ENCODE peak calls at places on chromosomes 1 and 21, in six cellular contexts. One of them, this sample, is unnamed.

GRCh38 chr1:245348626-245349025 is 193.8 kb downstream of the KIF26B start:
- DNase-seq in heart right ventricle: no peak
- DNase-seq in A549: no peak
- DNase-seq in glutamatergic neuron: no peak
- DNase-seq in HCT116: no peak
- DNase-seq in type B pancreatic cell: no peak
- DNase-seq in this sample: no peak

GRCh38 chr1:145926706-145927072 is 595 bp downstream of the RBM8A start:
- DNase-seq in heart right ventricle: no peak
- DNase-seq in glutamatergic neuron: no peak
- DNase-seq in A549: no peak
- DNase-seq in HCT116: no peak
- DNase-seq in type B pancreatic cell: no peak
- DNase-seq in this sample: no peak

GRCh38 chr1:220788146-220788545 is 1.4 kb downstream of the MTARC1 start:
- DNase-seq in type B pancreatic cell: no peak
- DNase-seq in HCT116: no peak
- DNase-seq in A549: no peak
- DNase-seq in heart right ventricle: no peak
- DNase-seq in glutamatergic neuron: no peak
- DNase-seq in this sample: no peak

GRCh38 chr1:193558491-193559028 is 372.1 kb upstream of the B3GALT2 start:
- DNase-seq in A549: peak
- DNase-seq in HCT116: peak
- DNase-seq in type B pancreatic cell: no peak
- DNase-seq in glutamatergic neuron: no peak
- DNase-seq in heart right ventricle: no peak
- DNase-seq in this sample: peak

GRCh38 chr21:41711416-41712023 is 55.3 kb downstream of the RIPK4 start:
- DNase-seq in HCT116: no peak
- DNase-seq in type B pancreatic cell: no peak
- DNase-seq in A549: no peak
- DNase-seq in heart right ventricle: no peak
- DNase-seq in glutamatergic neuron: no peak
- DNase-seq in this sample: peak

GRCh38 chr1:66368261-66368660 is 165.7 kb upstream of the SGIP1 start:
- DNase-seq in HCT116: no peak
- DNase-seq in heart right ventricle: no peak
- DNase-seq in A549: no peak
- DNase-seq in glutamatergic neuron: no peak
- DNase-seq in type B pancreatic cell: no peak
- DNase-seq in this sample: no peak

GRCh38 chr1:168561989-168562388 is 14.4 kb upstream of the XCL1 start:
- DNase-seq in type B pancreatic cell: no peak
- DNase-seq in A549: no peak
- DNase-seq in heart right ventricle: no peak
- DNase-seq in HCT116: no peak
- DNase-seq in glutamatergic neuron: no peak
- DNase-seq in this sample: no peak

GRCh38 chr1:21944261-21945074 is 7.4 kb upstream of the HSPG2 start:
- DNase-seq in HCT116: no peak
- DNase-seq in A549: no peak
- DNase-seq in type B pancreatic cell: no peak
- DNase-seq in glutamatergic neuron: no peak
- DNase-seq in heart right ventricle: no peak
- DNase-seq in this sample: no peak

GRCh38 chr1:114755006-114755936 is 2.5 kb downstream of the CSDE1 start:
- DNase-seq in A549: no peak
- DNase-seq in type B pancreatic cell: no peak
- DNase-seq in HCT116: no peak
- DNase-seq in glutamatergic neuron: no peak
- DNase-seq in heart right ventricle: no peak
- DNase-seq in this sample: no peak

GRCh38 chr1:178566187-178566586 is 53.3 kb downstream of the TEX35 start:
- DNase-seq in A549: no peak
- DNase-seq in HCT116: no peak
- DNase-seq in glutamatergic neuron: no peak
- DNase-seq in heart right ventricle: no peak
- DNase-seq in type B pancreatic cell: no peak
- DNase-seq in this sample: no peak

GRCh38 chr1:223344491-223344890 is 19.5 kb downstream of the SUSD4 start:
- DNase-seq in glutamatergic neuron: no peak
- DNase-seq in A549: no peak
- DNase-seq in HCT116: no peak
- DNase-seq in type B pancreatic cell: no peak
- DNase-seq in heart right ventricle: no peak
- DNase-seq in this sample: no peak

GRCh38 chr1:172446547-172446946 is 2.7 kb upstream of the PIGC start:
- DNase-seq in heart right ventricle: no peak
- DNase-seq in A549: no peak
- DNase-seq in HCT116: no peak
- DNase-seq in type B pancreatic cell: no peak
- DNase-seq in glutamatergic neuron: no peak
- DNase-seq in this sample: no peak

GRCh38 chr1:220483700-220484099 is 44.2 kb upstream of the MARK1 start:
- DNase-seq in type B pancreatic cell: no peak
- DNase-seq in heart right ventricle: peak
- DNase-seq in HCT116: no peak
- DNase-seq in glutamatergic neuron: no peak
- DNase-seq in A549: no peak
- DNase-seq in this sample: no peak

GRCh38 chr1:40919475-40920011 is 57.4 kb upstream of the CITED4 start:
- DNase-seq in heart right ventricle: no peak
- DNase-seq in HCT116: peak
- DNase-seq in glutamatergic neuron: no peak
- DNase-seq in type B pancreatic cell: no peak
- DNase-seq in A549: no peak
- DNase-seq in this sample: no peak

GRCh38 chr1:31181515-31182343 is 58.0 kb downstream of the NKAIN1 start:
- DNase-seq in HCT116: peak
- DNase-seq in type B pancreatic cell: no peak
- DNase-seq in glutamatergic neuron: peak
- DNase-seq in heart right ventricle: peak
- DNase-seq in A549: peak
- DNase-seq in this sample: peak

GRCh38 chr1:168803696-168804510 is 74.9 kb upstream of the DPT start:
- DNase-seq in type B pancreatic cell: no peak
- DNase-seq in glutamatergic neuron: no peak
- DNase-seq in HCT116: no peak
- DNase-seq in heart right ventricle: no peak
- DNase-seq in A549: no peak
- DNase-seq in this sample: peak

GRCh38 chr1:58781541-58782307 is 2.1 kb downstream of the JUN start:
- DNase-seq in glutamatergic neuron: peak
- DNase-seq in type B pancreatic cell: peak
- DNase-seq in A549: no peak
- DNase-seq in heart right ventricle: peak
- DNase-seq in HCT116: no peak
- DNase-seq in this sample: peak

GRCh38 chr1:7755448-7755847 is 15.6 kb upstream of the VAMP3 start:
- DNase-seq in glutamatergic neuron: no peak
- DNase-seq in HCT116: no peak
- DNase-seq in heart right ventricle: no peak
- DNase-seq in A549: no peak
- DNase-seq in type B pancreatic cell: no peak
- DNase-seq in this sample: no peak

GRCh38 chr1:168085401-168085872 is 51.3 kb downstream of the GPR161 start:
- DNase-seq in HCT116: no peak
- DNase-seq in glutamatergic neuron: peak
- DNase-seq in type B pancreatic cell: no peak
- DNase-seq in A549: no peak
- DNase-seq in heart right ventricle: peak
- DNase-seq in this sample: no peak

GRCh38 chr1:7525664-7526063 is 245.4 kb upstream of the VAMP3 start:
- DNase-seq in HCT116: no peak
- DNase-seq in type B pancreatic cell: no peak
- DNase-seq in heart right ventricle: no peak
- DNase-seq in A549: no peak
- DNase-seq in glutamatergic neuron: peak
- DNase-seq in this sample: no peak

GRCh38 chr1:193019442-193020026 is 39.6 kb downstream of the UCHL5 start:
- DNase-seq in HCT116: peak
- DNase-seq in glutamatergic neuron: no peak
- DNase-seq in A549: peak
- DNase-seq in heart right ventricle: peak
- DNase-seq in type B pancreatic cell: no peak
- DNase-seq in this sample: no peak

GRCh38 chr1:242146640-242147039 is 147.7 kb upstream of the MAP1LC3C start:
- DNase-seq in type B pancreatic cell: no peak
- DNase-seq in HCT116: no peak
- DNase-seq in glutamatergic neuron: no peak
- DNase-seq in heart right ventricle: no peak
- DNase-seq in A549: peak
- DNase-seq in this sample: no peak

GRCh38 chr1:46134660-46135331 is 2.4 kb upstream of the PIK3R3 start:
- DNase-seq in A549: no peak
- DNase-seq in heart right ventricle: peak
- DNase-seq in HCT116: no peak
- DNase-seq in type B pancreatic cell: no peak
- DNase-seq in glutamatergic neuron: no peak
- DNase-seq in this sample: no peak

GRCh38 chr1:116115476-116115875 is 4.3 kb downstream of the MAB21L3 start:
- DNase-seq in glutamatergic neuron: no peak
- DNase-seq in type B pancreatic cell: no peak
- DNase-seq in A549: no peak
- DNase-seq in heart right ventricle: no peak
- DNase-seq in HCT116: no peak
- DNase-seq in this sample: no peak

GRCh38 chr1:85277802-85278201 is 1.4 kb upstream of the BCL10 start:
- DNase-seq in type B pancreatic cell: no peak
- DNase-seq in A549: no peak
- DNase-seq in HCT116: no peak
- DNase-seq in glutamatergic neuron: no peak
- DNase-seq in heart right ventricle: no peak
- DNase-seq in this sample: no peak

GRCh38 chr1:244826712-244827111 is 8.7 kb upstream of the COX20 start:
- DNase-seq in HCT116: no peak
- DNase-seq in glutamatergic neuron: no peak
- DNase-seq in heart right ventricle: no peak
- DNase-seq in A549: no peak
- DNase-seq in type B pancreatic cell: no peak
- DNase-seq in this sample: no peak

GRCh38 chr1:9892563-9893528 is 17.2 kb downstream of the CTNNBIP1 start:
- DNase-seq in A549: no peak
- DNase-seq in type B pancreatic cell: no peak
- DNase-seq in heart right ventricle: peak
- DNase-seq in glutamatergic neuron: no peak
- DNase-seq in HCT116: peak
- DNase-seq in this sample: no peak

GRCh38 chr1:203537806-203538464 is 44.0 kb downstream of the OPTC start:
- DNase-seq in HCT116: no peak
- DNase-seq in A549: no peak
- DNase-seq in heart right ventricle: no peak
- DNase-seq in glutamatergic neuron: no peak
- DNase-seq in type B pancreatic cell: no peak
- DNase-seq in this sample: peak

GRCh38 chr1:51699376-51699775 is 82.5 kb downstream of the OSBPL9 start:
- DNase-seq in glutamatergic neuron: no peak
- DNase-seq in HCT116: no peak
- DNase-seq in type B pancreatic cell: no peak
- DNase-seq in A549: no peak
- DNase-seq in heart right ventricle: no peak
- DNase-seq in this sample: no peak

GRCh38 chr1:62746809-62747138 is 37.2 kb upstream of the ATG4C start:
- DNase-seq in HCT116: no peak
- DNase-seq in heart right ventricle: no peak
- DNase-seq in A549: no peak
- DNase-seq in type B pancreatic cell: no peak
- DNase-seq in glutamatergic neuron: no peak
- DNase-seq in this sample: no peak
- TF ChIP-seq CTCF in HCT116: no peak
- TF ChIP-seq CTCF in heart right ventricle: no peak
- TF ChIP-seq CTCF in A549: no peak
- TF ChIP-seq CTCF in type B pancreatic cell: no peak
- TF ChIP-seq CTCF in glutamatergic neuron: no peak
- TF ChIP-seq CTCF in this sample: peak

GRCh38 chr1:24295547-24295946 is 23.6 kb upstream of the GRHL3 start:
- DNase-seq in type B pancreatic cell: no peak
- DNase-seq in A549: no peak
- DNase-seq in glutamatergic neuron: no peak
- DNase-seq in HCT116: no peak
- DNase-seq in heart right ventricle: no peak
- DNase-seq in this sample: no peak

GRCh38 chr1:24293392-24294227 is 25.5 kb upstream of the GRHL3 start:
- DNase-seq in HCT116: no peak
- DNase-seq in A549: no peak
- DNase-seq in heart right ventricle: no peak
- DNase-seq in type B pancreatic cell: no peak
- DNase-seq in glutamatergic neuron: no peak
- DNase-seq in this sample: no peak

GRCh38 chr1:24292887-24293286 is 26.3 kb upstream of the GRHL3 start:
- DNase-seq in glutamatergic neuron: no peak
- DNase-seq in HCT116: no peak
- DNase-seq in A549: no peak
- DNase-seq in type B pancreatic cell: no peak
- DNase-seq in heart right ventricle: no peak
- DNase-seq in this sample: no peak

GRCh38 chr1:24294228-24294672 is 24.9 kb upstream of the GRHL3 start:
- DNase-seq in heart right ventricle: no peak
- DNase-seq in HCT116: no peak
- DNase-seq in type B pancreatic cell: no peak
- DNase-seq in glutamatergic neuron: no peak
- DNase-seq in A549: peak
- DNase-seq in this sample: no peak

GRCh38 chr1:24294757-24295371 is 24.3 kb upstream of the GRHL3 start:
- DNase-seq in A549: peak
- DNase-seq in glutamatergic neuron: no peak
- DNase-seq in heart right ventricle: peak
- DNase-seq in HCT116: no peak
- DNase-seq in type B pancreatic cell: no peak
- DNase-seq in this sample: peak
- TF ChIP-seq CTCF in A549: no peak
- TF ChIP-seq CTCF in glutamatergic neuron: no peak
- TF ChIP-seq CTCF in heart right ventricle: no peak
- TF ChIP-seq CTCF in HCT116: no peak
- TF ChIP-seq CTCF in type B pancreatic cell: no peak
- TF ChIP-seq CTCF in this sample: no peak

GRCh38 chr1:100252901-100253300 is 3.3 kb upstream of the DBT start:
- DNase-seq in glutamatergic neuron: no peak
- DNase-seq in HCT116: no peak
- DNase-seq in type B pancreatic cell: no peak
- DNase-seq in A549: no peak
- DNase-seq in heart right ventricle: no peak
- DNase-seq in this sample: no peak
- TF ChIP-seq CTCF in glutamatergic neuron: no peak
- TF ChIP-seq CTCF in HCT116: no peak
- TF ChIP-seq CTCF in type B pancreatic cell: no peak
- TF ChIP-seq CTCF in A549: no peak
- TF ChIP-seq CTCF in heart right ventricle: no peak
- TF ChIP-seq CTCF in this sample: no peak

DNA sequence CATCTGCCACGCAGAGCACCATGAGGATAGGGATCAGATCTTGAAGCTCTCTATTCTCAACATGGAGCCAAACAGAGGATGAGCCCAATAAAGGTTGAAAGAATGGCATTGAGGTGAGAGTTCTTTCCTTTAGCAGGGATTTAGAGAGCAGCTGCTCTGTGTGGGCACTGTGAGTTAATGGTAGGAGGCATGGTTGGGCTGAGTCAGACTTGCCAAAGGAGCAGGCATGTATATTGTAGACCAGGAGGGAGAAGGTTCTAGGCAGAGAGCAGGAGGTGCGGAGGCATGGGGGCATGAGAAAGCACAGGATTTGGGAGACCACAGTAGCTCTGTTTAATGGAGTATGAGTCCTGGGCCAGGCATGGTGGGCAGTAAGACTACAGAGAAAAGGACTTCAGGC is 32.0 kb downstream of the TMEM53 start:
- DNase-seq in HCT116: no peak
- DNase-seq in type B pancreatic cell: no peak
- DNase-seq in A549: no peak
- DNase-seq in glutamatergic neuron: no peak
- DNase-seq in heart right ventricle: no peak
- DNase-seq in this sample: no peak
- TF ChIP-seq CTCF in HCT116: no peak
- TF ChIP-seq CTCF in type B pancreatic cell: no peak
- TF ChIP-seq CTCF in A549: no peak
- TF ChIP-seq CTCF in glutamatergic neuron: no peak
- TF ChIP-seq CTCF in heart right ventricle: no peak
- TF ChIP-seq CTCF in this sample: no peak